ENCODE peak calls at places on chromosomes 5 and 9, in eight cellular contexts. E, U, D, S, J, Q, F and Z are unnamed samples.

GRCh38 chr5:157215143-157215825 is 34.6 kb downstream of the ITK start:
- DNase-seq in E (no peak), U (no peak), D (no peak), S (no peak), J (no peak), Q (no peak), F (no peak), Z (no peak)

GRCh38 chr9:34025062-34025461 is 23.6 kb downstream of the UBAP2 start:
- DNase-seq in E (no peak), U (peak), D (no peak), S (no peak), J (peak), Q (no peak), F (no peak), Z (no peak)

GRCh38 chr5:172443441-172444109 is 10.8 kb downstream of the SH3PXD2B start:
- DNase-seq in E (no peak), U (peak), D (peak), S (peak), J (peak), Q (no peak), F (no peak), Z (no peak)

GRCh38 chr5:66248874-66249273 is 104.8 kb downstream of the SREK1 start:
- DNase-seq in E (no peak), U (no peak), D (no peak), S (no peak), J (no peak), Q (no peak), F (no peak), Z (no peak)

GRCh38 chr5:72280655-72281069 is 39.4 kb downstream of the MRPS27 start:
- DNase-seq in E (peak), U (peak), D (no peak), S (no peak), J (peak), Q (peak), F (no peak), Z (no peak)

GRCh38 chr5:176536132-176536901 is 885 bp downstream of the RNF44 start:
- DNase-seq in E (peak), U (peak), D (peak), S (peak), J (peak), Q (peak), F (peak), Z (peak)

GRCh38 chr9:87678650-87679355 is 47.1 kb upstream of the CTSL start:
- DNase-seq in E (peak), U (peak), D (peak), S (peak), J (peak), Q (peak), F (peak), Z (peak)

GRCh38 chr5:147439253-147439652 is 70.6 kb downstream of the DPYSL3 start:
- DNase-seq in E (no peak), U (no peak), D (no peak), S (no peak), J (no peak), Q (no peak), F (no peak), Z (no peak)

GRCh38 chr5:135225856-135226560 is 173.0 kb downstream of the MACROH2A1 start:
- DNase-seq in E (no peak), U (peak), D (no peak), S (no peak), J (no peak), Q (no peak), F (no peak), Z (no peak)

GRCh38 chr5:175752826-175753535 is 95.1 kb downstream of the HRH2 start:
- DNase-seq in E (no peak), U (no peak), D (no peak), S (no peak), J (no peak), Q (no peak), F (no peak), Z (no peak)

GRCh38 chr9:886886-887285 is 45.4 kb downstream of the DMRT1 start:
- DNase-seq in E (no peak), U (no peak), D (no peak), S (no peak), J (no peak), Q (no peak), F (no peak), Z (no peak)

GRCh38 chr5:54186108-54186507 is 124.3 kb downstream of the ARL15 start:
- DNase-seq in E (peak), U (no peak), D (no peak), S (no peak), J (no peak), Q (no peak), F (no peak), Z (no peak)

GRCh38 chr5:50905996-50906395 is 239.6 kb downstream of the PARP8 start:
- DNase-seq in E (no peak), U (no peak), D (no peak), S (no peak), J (no peak), Q (no peak), F (no peak), Z (no peak)

GRCh38 chr9:135440620-135441019 is 39.0 kb upstream of the PPP1R26 start:
- DNase-seq in E (no peak), U (peak), D (no peak), S (no peak), J (no peak), Q (no peak), F (no peak), Z (no peak)

GRCh38 chr9:123645126-123645525 is 284.8 kb downstream of the DENND1A start:
- DNase-seq in E (no peak), U (no peak), D (no peak), S (no peak), J (no peak), Q (no peak), F (no peak), Z (no peak)

GRCh38 chr9:110886832-110887231 is 151.4 kb downstream of the LPAR1 start:
- DNase-seq in E (no peak), U (no peak), D (peak), S (no peak), J (peak), Q (no peak), F (no peak), Z (no peak)

GRCh38 chr5:82942083-82942881 is 134.9 kb downstream of the TMEM167A start:
- DNase-seq in E (no peak), U (no peak), D (no peak), S (no peak), J (no peak), Q (no peak), F (no peak), Z (no peak)

GRCh38 chr5:158096835-158097234 is 237.9 kb upstream of the CLINT1 start:
- DNase-seq in E (no peak), U (no peak), D (no peak), S (no peak), J (no peak), Q (no peak), F (no peak), Z (no peak)

GRCh38 chr9:71685988-71686387 is 82.3 kb downstream of the CEMIP2 start:
- DNase-seq in E (no peak), U (no peak), D (no peak), S (no peak), J (no peak), Q (no peak), F (no peak), Z (no peak)

GRCh38 chr5:100904259-100904822 is 1.3 kb upstream of the ST8SIA4 start:
- DNase-seq in E (peak), U (no peak), D (no peak), S (no peak), J (no peak), Q (peak), F (peak), Z (no peak)

GRCh38 chr5:115450741-115451140 is 93.8 kb downstream of the FEM1C start:
- DNase-seq in E (no peak), U (no peak), D (peak), S (no peak), J (peak), Q (no peak), F (no peak), Z (no peak)

GRCh38 chr5:132451387-132451786 is 39.2 kb downstream of the IRF1 start:
- DNase-seq in E (no peak), U (no peak), D (no peak), S (no peak), J (no peak), Q (no peak), F (no peak), Z (no peak)

GRCh38 chr5:73135429-73136276 is 15.3 kb downstream of the TMEM171 start:
- DNase-seq in E (peak), U (peak), D (no peak), S (no peak), J (peak), Q (peak), F (no peak), Z (no peak)

GRCh38 chr9:134621558-134622110 is 20.0 kb upstream of the COL5A1 start:
- DNase-seq in E (no peak), U (no peak), D (no peak), S (no peak), J (no peak), Q (no peak), F (no peak), Z (no peak)

GRCh38 chr5:154162475-154163217 is 27.9 kb upstream of the GALNT10 start:
- DNase-seq in E (no peak), U (no peak), D (no peak), S (no peak), J (no peak), Q (no peak), F (no peak), Z (no peak)

GRCh38 chr5:56075361-56075760 is 80.6 kb upstream of the IL6ST start:
- DNase-seq in E (no peak), U (no peak), D (no peak), S (no peak), J (peak), Q (no peak), F (no peak), Z (no peak)

GRCh38 chr5:128074171-128074570 is 9.4 kb upstream of the SLC12A2 start:
- DNase-seq in E (no peak), U (no peak), D (no peak), S (no peak), J (no peak), Q (no peak), F (no peak), Z (no peak)

GRCh38 chr5:52987711-52988329 is 1.3 kb upstream of the ITGA2 start:
- DNase-seq in E (no peak), U (peak), D (no peak), S (no peak), J (peak), Q (no peak), F (no peak), Z (no peak)

GRCh38 chr5:109411627-109412026 is 1.9 kb upstream of the PJA2 start:
- DNase-seq in E (peak), U (peak), D (peak), S (no peak), J (peak), Q (no peak), F (no peak), Z (no peak)

GRCh38 chr9:34694811-34695210 is 3.7 kb upstream of the CCL19 start:
- DNase-seq in E (no peak), U (no peak), D (no peak), S (no peak), J (peak), Q (no peak), F (no peak), Z (no peak)

GRCh38 chr9:7212101-7212500 is 454.3 kb downstream of the KDM4C start:
- DNase-seq in E (peak), U (no peak), D (no peak), S (no peak), J (no peak), Q (no peak), F (no peak), Z (no peak)

GRCh38 chr9:87455407-87455806 is 42.3 kb upstream of the DAPK1 start:
- DNase-seq in E (no peak), U (no peak), D (no peak), S (no peak), J (no peak), Q (no peak), F (no peak), Z (no peak)

GRCh38 chr5:95879661-95880060 is 57.1 kb upstream of the GLRX start:
- DNase-seq in E (no peak), U (no peak), D (no peak), S (no peak), J (no peak), Q (no peak), F (no peak), Z (no peak)

GRCh38 chr5:58481828-58482227 is 9.4 kb upstream of the GAPT start:
- DNase-seq in E (no peak), U (no peak), D (no peak), S (no peak), J (no peak), Q (no peak), F (no peak), Z (no peak)

GRCh38 chr5:78077369-78078068 is 217.0 kb downstream of the AP3B1 start:
- DNase-seq in E (no peak), U (no peak), D (no peak), S (no peak), J (no peak), Q (no peak), F (no peak), Z (no peak)

GRCh38 chr9:20041717-20042116 is 252.9 kb upstream of the SLC24A2 start:
- DNase-seq in E (no peak), U (no peak), D (no peak), S (no peak), J (no peak), Q (no peak), F (no peak), Z (no peak)